ENCODE peak calls at places on chromosomes 5 and 9, in six cellular contexts. M, D, A, S, C and Q are unnamed samples.

GRCh38 chr5:142587354-142587965 is 98.4 kb downstream of the FGF1 start:
- DNase-seq in S (no peak), M (no peak), C (peak), A (no peak), D (peak), Q (no peak)

GRCh38 chr5:149200355-149200754 is 59.1 kb downstream of the ABLIM3 start:
- DNase-seq in S (no peak), A (no peak), M (no peak), C (no peak), D (no peak), Q (no peak)

GRCh38 chr5:33824516-33825195 is 67.1 kb downstream of the ADAMTS12 start:
- DNase-seq in D (no peak), C (peak), A (no peak), S (no peak), M (peak), Q (no peak)

GRCh38 chr9:37574996-37575395 is 1.2 kb downstream of the FBXO10 start:
- DNase-seq in A (no peak), M (peak), S (no peak), C (peak), D (no peak), Q (no peak)

GRCh38 chr5:163727028-163727427 is 221.6 kb downstream of the MAT2B start:
- DNase-seq in C (no peak), D (no peak), A (no peak), S (no peak), M (no peak), Q (no peak)

GRCh38 chr9:116064970-116065369 is 88.6 kb upstream of the PAPPA start:
- DNase-seq in D (no peak), M (no peak), C (peak), S (no peak), A (no peak), Q (no peak)

GRCh38 chr5:11851965-11852745 is 52.1 kb downstream of the CTNND2 start:
- DNase-seq in S (peak), M (no peak), C (no peak), A (no peak), D (no peak), Q (no peak)

GRCh38 chr5:57435701-57436134 is 46.9 kb downstream of the ACTBL2 start:
- DNase-seq in D (no peak), C (peak), M (peak), S (peak), A (no peak), Q (no peak)

GRCh38 chr5:107781451-107781850 is 110.7 kb upstream of the EFNA5 start:
- DNase-seq in C (no peak), S (no peak), D (no peak), A (no peak), M (no peak), Q (no peak)

GRCh38 chr9:11874414-11874813 is 818.8 kb upstream of the TYRP1 start:
- DNase-seq in D (no peak), M (no peak), S (no peak), A (no peak), C (no peak), Q (no peak)

GRCh38 chr5:20832204-20833080 is 844.4 kb upstream of the CDH18 start:
- DNase-seq in A (no peak), C (peak), D (no peak), S (no peak), M (no peak), Q (no peak)

GRCh38 chr5:97528941-97529340 is 345.9 kb upstream of the RIOK2 start:
- DNase-seq in M (peak), C (peak), A (no peak), D (no peak), S (no peak), Q (no peak)

GRCh38 chr5:8005416-8005815 is 136.5 kb downstream of the MTRR start:
- DNase-seq in D (no peak), S (no peak), M (no peak), C (no peak), A (no peak), Q (no peak)

GRCh38 chr9:118992813-118993747 is 376.2 kb downstream of the BRINP1 start:
- DNase-seq in A (no peak), C (peak), S (no peak), M (no peak), D (no peak), Q (no peak)

GRCh38 chr5:138649316-138649720 is 74.1 kb upstream of the HSPA9 start:
- DNase-seq in M (no peak), D (peak), S (no peak), A (no peak), C (no peak), Q (no peak)

GRCh38 chr9:36328798-36329411 is 70.7 kb upstream of the GNE start:
- DNase-seq in C (peak), D (peak), A (no peak), S (peak), M (peak), Q (peak)

GRCh38 chr5:149486726-149487635 is 64.3 kb downstream of the CSNK1A1 start:
- DNase-seq in S (peak), D (no peak), M (no peak), C (peak), A (no peak), Q (no peak)

GRCh38 chr5:1386274-1386717 is 41.4 kb upstream of the CLPTM1L start:
- DNase-seq in S (peak), M (no peak), D (peak), A (peak), C (peak), Q (peak)

GRCh38 chr9:117555964-117556629 is 141.2 kb upstream of the ASTN2 start:
- DNase-seq in S (peak), D (peak), A (no peak), M (peak), C (peak), Q (no peak)

GRCh38 chr5:147453901-147454814 is 55.7 kb downstream of the DPYSL3 start:
- DNase-seq in D (peak), C (peak), A (peak), S (peak), M (peak), Q (peak)

GRCh38 chr5:60540855-60541805 is 158.8 kb downstream of the DEPDC1B start:
- DNase-seq in D (no peak), S (no peak), A (no peak), M (peak), C (peak), Q (no peak)

GRCh38 chr9:91572044-91572443 is 148.4 kb upstream of the NFIL3 start:
- DNase-seq in A (no peak), S (no peak), D (no peak), M (no peak), C (peak), Q (no peak)

GRCh38 chr5:142512041-142512679 is 173.7 kb downstream of the FGF1 start:
- DNase-seq in C (peak), A (no peak), D (peak), M (no peak), S (no peak), Q (no peak)

GRCh38 chr9:93677061-93677571 is 100.7 kb downstream of the PHF2 start:
- DNase-seq in M (no peak), D (peak), C (no peak), S (no peak), A (no peak), Q (no peak)

GRCh38 chr5:32805966-32806626 is 95.0 kb downstream of the NPR3 start:
- DNase-seq in M (peak), A (no peak), D (no peak), S (no peak), C (peak), Q (no peak)

GRCh38 chr5:135210286-135211055 is 176.4 kb upstream of the PITX1 start:
- DNase-seq in M (no peak), A (no peak), S (no peak), C (no peak), D (no peak), Q (no peak)

GRCh38 chr5:32961066-32961429 is 249.9 kb downstream of the NPR3 start:
- DNase-seq in C (no peak), S (no peak), M (peak), A (no peak), D (no peak), Q (no peak)

GRCh38 chr5:91224459-91224858 is 158.7 kb downstream of the ARRDC3 start:
- DNase-seq in M (no peak), C (peak), D (no peak), S (no peak), A (no peak), Q (no peak)